ENCODE peak calls at places on chromosomes 7 and 10, in four cellular contexts. One of them, this sample, is unnamed.

GRCh38 chr10:14889318-14889717 is 10.7 kb downstream of the SUV39H2 start:
- DNase-seq in activated T-cell treated with anti-CD3 and anti-CD28 coated beads, Interleukin-2, amount 50 U/mL, for 72 hours: no peak
- DNase-seq in cerebellar cortex: peak; percentile 16
- DNase-seq in hepatocyte: no peak
- DNase-seq in this sample: no peak

GRCh38 chr10:17179002-17179401 is 22.5 kb downstream of the TRDMT1 start:
- DNase-seq in activated T-cell treated with anti-CD3 and anti-CD28 coated beads, Interleukin-2, amount 50 U/mL, for 72 hours: no peak
- DNase-seq in hepatocyte: no peak
- DNase-seq in cerebellar cortex: no peak
- DNase-seq in this sample: no peak

GRCh38 chr7:12111461-12112405 is 99.4 kb upstream of the TMEM106B start:
- DNase-seq in activated T-cell treated with anti-CD3 and anti-CD28 coated beads, Interleukin-2, amount 50 U/mL, for 72 hours: peak; percentile 20
- DNase-seq in hepatocyte: no peak
- DNase-seq in cerebellar cortex: no peak
- DNase-seq in this sample: no peak

GRCh38 chr7:37534893-37535610 is 86.4 kb upstream of the ELMO1 start:
- DNase-seq in hepatocyte: no peak
- DNase-seq in cerebellar cortex: no peak
- DNase-seq in activated T-cell treated with anti-CD3 and anti-CD28 coated beads, Interleukin-2, amount 50 U/mL, for 72 hours: no peak
- DNase-seq in this sample: no peak

GRCh38 chr7:23055582-23056178 is 41.8 kb upstream of the HYCC1 start:
- DNase-seq in activated T-cell treated with anti-CD3 and anti-CD28 coated beads, Interleukin-2, amount 50 U/mL, for 72 hours: peak; percentile 55
- DNase-seq in hepatocyte: peak; percentile 72
- DNase-seq in cerebellar cortex: peak; percentile 54
- DNase-seq in this sample: no peak

GRCh38 chr10:62541811-62542210 is 167.6 kb downstream of the ZNF365 start:
- DNase-seq in cerebellar cortex: no peak
- DNase-seq in hepatocyte: no peak
- DNase-seq in activated T-cell treated with anti-CD3 and anti-CD28 coated beads, Interleukin-2, amount 50 U/mL, for 72 hours: no peak
- DNase-seq in this sample: no peak

GRCh38 chr7:78616539-78616938 is 818.0 kb downstream of the PHTF2 start:
- DNase-seq in cerebellar cortex: no peak
- DNase-seq in hepatocyte: no peak
- DNase-seq in activated T-cell treated with anti-CD3 and anti-CD28 coated beads, Interleukin-2, amount 50 U/mL, for 72 hours: no peak
- DNase-seq in this sample: no peak

GRCh38 chr10:102421645-102422585 is 1.3 kb downstream of the FBXL15 start:
- DNase-seq in activated T-cell treated with anti-CD3 and anti-CD28 coated beads, Interleukin-2, amount 50 U/mL, for 72 hours: peak; percentile 52
- DNase-seq in hepatocyte: peak; percentile 64
- DNase-seq in cerebellar cortex: peak; percentile 40
- DNase-seq in this sample: peak; percentile 49

GRCh38 chr10:10294801-10295515 is 722.7 kb upstream of the CELF2 start:
- DNase-seq in activated T-cell treated with anti-CD3 and anti-CD28 coated beads, Interleukin-2, amount 50 U/mL, for 72 hours: no peak
- DNase-seq in hepatocyte: no peak
- DNase-seq in cerebellar cortex: peak; percentile 58
- DNase-seq in this sample: no peak

GRCh38 chr10:44233561-44234470 is 151.1 kb downstream of the CXCL12 start:
- DNase-seq in activated T-cell treated with anti-CD3 and anti-CD28 coated beads, Interleukin-2, amount 50 U/mL, for 72 hours: no peak
- DNase-seq in cerebellar cortex: no peak
- DNase-seq in hepatocyte: peak; percentile 90
- DNase-seq in this sample: no peak

GRCh38 chr7:81299272-81299671 is 380.4 kb upstream of the SEMA3C start:
- DNase-seq in activated T-cell treated with anti-CD3 and anti-CD28 coated beads, Interleukin-2, amount 50 U/mL, for 72 hours: no peak
- DNase-seq in hepatocyte: peak; percentile 53
- DNase-seq in cerebellar cortex: no peak
- DNase-seq in this sample: no peak

GRCh38 chr10:72630144-72630543 is 4.3 kb upstream of the MICU1 start:
- DNase-seq in activated T-cell treated with anti-CD3 and anti-CD28 coated beads, Interleukin-2, amount 50 U/mL, for 72 hours: no peak
- DNase-seq in cerebellar cortex: no peak
- DNase-seq in hepatocyte: no peak
- DNase-seq in this sample: no peak

GRCh38 chr7:105000190-105000589 is 13.8 kb upstream of the KMT2E start:
- DNase-seq in activated T-cell treated with anti-CD3 and anti-CD28 coated beads, Interleukin-2, amount 50 U/mL, for 72 hours: no peak
- DNase-seq in cerebellar cortex: no peak
- DNase-seq in hepatocyte: no peak
- DNase-seq in this sample: no peak

GRCh38 chr10:58028597-58029366 is 238.9 kb downstream of the IPMK start:
- DNase-seq in activated T-cell treated with anti-CD3 and anti-CD28 coated beads, Interleukin-2, amount 50 U/mL, for 72 hours: no peak
- DNase-seq in hepatocyte: no peak
- DNase-seq in cerebellar cortex: no peak
- DNase-seq in this sample: peak; percentile 15

GRCh38 chr10:119973261-119973660 is 80.7 kb downstream of the SEC23IP start:
- DNase-seq in hepatocyte: no peak
- DNase-seq in activated T-cell treated with anti-CD3 and anti-CD28 coated beads, Interleukin-2, amount 50 U/mL, for 72 hours: no peak
- DNase-seq in cerebellar cortex: peak; percentile 5
- DNase-seq in this sample: no peak

GRCh38 chr10:52747680-52748079 is 24.9 kb downstream of the MBL2 start:
- DNase-seq in activated T-cell treated with anti-CD3 and anti-CD28 coated beads, Interleukin-2, amount 50 U/mL, for 72 hours: no peak
- DNase-seq in cerebellar cortex: no peak
- DNase-seq in hepatocyte: peak; percentile 42
- DNase-seq in this sample: no peak

GRCh38 chr10:33878238-33878637 is 543.8 kb upstream of the NRP1 start:
- DNase-seq in activated T-cell treated with anti-CD3 and anti-CD28 coated beads, Interleukin-2, amount 50 U/mL, for 72 hours: no peak
- DNase-seq in cerebellar cortex: no peak
- DNase-seq in hepatocyte: no peak
- DNase-seq in this sample: no peak

GRCh38 chr7:37419496-37419895 is 29.2 kb downstream of the ELMO1 start:
- DNase-seq in cerebellar cortex: no peak
- DNase-seq in activated T-cell treated with anti-CD3 and anti-CD28 coated beads, Interleukin-2, amount 50 U/mL, for 72 hours: no peak
- DNase-seq in hepatocyte: no peak
- DNase-seq in this sample: no peak

GRCh38 chr10:42934842-42935241 is 142.0 kb upstream of the RET start:
- DNase-seq in cerebellar cortex: no peak
- DNase-seq in hepatocyte: no peak
- DNase-seq in activated T-cell treated with anti-CD3 and anti-CD28 coated beads, Interleukin-2, amount 50 U/mL, for 72 hours: no peak
- DNase-seq in this sample: no peak

GRCh38 chr10:68330852-68331454 is 911 bp upstream of the HNRNPH3 start:
- DNase-seq in activated T-cell treated with anti-CD3 and anti-CD28 coated beads, Interleukin-2, amount 50 U/mL, for 72 hours: peak; percentile 22
- DNase-seq in hepatocyte: peak; percentile 18
- DNase-seq in cerebellar cortex: peak; percentile 71
- DNase-seq in this sample: no peak

GRCh38 chr7:102830206-102830605 is 81.4 kb downstream of the FAM185A start:
- DNase-seq in activated T-cell treated with anti-CD3 and anti-CD28 coated beads, Interleukin-2, amount 50 U/mL, for 72 hours: no peak
- DNase-seq in cerebellar cortex: no peak
- DNase-seq in hepatocyte: no peak
- DNase-seq in this sample: no peak

GRCh38 chr7:29217112-29217511 is 22.5 kb downstream of the CHN2 start:
- DNase-seq in activated T-cell treated with anti-CD3 and anti-CD28 coated beads, Interleukin-2, amount 50 U/mL, for 72 hours: no peak
- DNase-seq in cerebellar cortex: peak; percentile 62
- DNase-seq in hepatocyte: peak; percentile 26
- DNase-seq in this sample: no peak

GRCh38 chr7:4682621-4683042 is 537 bp downstream of the FOXK1 start:
- DNase-seq in cerebellar cortex: peak; percentile 44
- DNase-seq in activated T-cell treated with anti-CD3 and anti-CD28 coated beads, Interleukin-2, amount 50 U/mL, for 72 hours: peak; percentile 60
- DNase-seq in hepatocyte: peak; percentile 72
- DNase-seq in this sample: no peak

GRCh38 chr10:114893248-114893647 is 44.7 kb upstream of the TRUB1 start:
- DNase-seq in hepatocyte: no peak
- DNase-seq in activated T-cell treated with anti-CD3 and anti-CD28 coated beads, Interleukin-2, amount 50 U/mL, for 72 hours: no peak
- DNase-seq in cerebellar cortex: no peak
- DNase-seq in this sample: no peak

GRCh38 chr7:29779017-29779416 is 27.3 kb upstream of the WIPF3 start:
- DNase-seq in hepatocyte: no peak
- DNase-seq in cerebellar cortex: no peak
- DNase-seq in activated T-cell treated with anti-CD3 and anti-CD28 coated beads, Interleukin-2, amount 50 U/mL, for 72 hours: no peak
- DNase-seq in this sample: no peak

GRCh38 chr7:110856704-110857103 is 234.2 kb upstream of the LRRN3 start:
- DNase-seq in hepatocyte: no peak
- DNase-seq in cerebellar cortex: no peak
- DNase-seq in activated T-cell treated with anti-CD3 and anti-CD28 coated beads, Interleukin-2, amount 50 U/mL, for 72 hours: no peak
- DNase-seq in this sample: no peak

GRCh38 chr10:63414481-63415260 is 51.1 kb downstream of the JMJD1C start:
- DNase-seq in cerebellar cortex: no peak
- DNase-seq in hepatocyte: peak; percentile 8
- DNase-seq in activated T-cell treated with anti-CD3 and anti-CD28 coated beads, Interleukin-2, amount 50 U/mL, for 72 hours: no peak
- DNase-seq in this sample: no peak

GRCh38 chr7:76515999-76516443 is 5.7 kb downstream of the UPK3B start:
- DNase-seq in cerebellar cortex: peak; percentile 36
- DNase-seq in hepatocyte: no peak
- DNase-seq in activated T-cell treated with anti-CD3 and anti-CD28 coated beads, Interleukin-2, amount 50 U/mL, for 72 hours: peak; percentile 76
- DNase-seq in this sample: no peak

GRCh38 chr10:69649771-69650550 is 19.9 kb downstream of the FAM241B start:
- DNase-seq in hepatocyte: peak; percentile 27
- DNase-seq in activated T-cell treated with anti-CD3 and anti-CD28 coated beads, Interleukin-2, amount 50 U/mL, for 72 hours: no peak
- DNase-seq in cerebellar cortex: no peak
- DNase-seq in this sample: no peak

GRCh38 chr7:28410628-28411578 is 1.4 kb upstream of the CREB5 start:
- DNase-seq in hepatocyte: peak; percentile 71
- DNase-seq in activated T-cell treated with anti-CD3 and anti-CD28 coated beads, Interleukin-2, amount 50 U/mL, for 72 hours: peak; percentile 11
- DNase-seq in cerebellar cortex: peak; percentile 51
- DNase-seq in this sample: no peak

This sample was measured in 8988T.